ENCODE peak calls at places on chromosomes 13 and 19, in seven cellular contexts. C is NCI-H1930; S is AG08395; R is Caco-2; Q is skeletal muscle cell; B is stimulated activated CD8-positive, alpha-beta memory T cell treated with anti-CD3 and anti-CD28 coated beads, Interleukin-7, amount 100 ng/mL, for 1 hour; N is A172. I is an unnamed sample.

GRCh38 chr19:30695171-30695875 is 323.1 kb downstream of the ZNF536 start:
- DNase-seq in C (no peak), R (no peak), N (no peak), S (no peak), B (no peak), Q (no peak), I (no peak)

GRCh38 chr13:95100525-95101121 is 200.6 kb downstream of the ABCC4 start:
- DNase-seq in C (no peak), Q (peak; percentile 77), S (peak; percentile 20), B (no peak), R (no peak), N (peak; percentile 97), I (peak; percentile 63)

GRCh38 chr13:21048901-21049655 is 12.3 kb downstream of the LATS2 start:
- DNase-seq in B (no peak), R (no peak), C (no peak), S (no peak), Q (no peak), N (no peak), I (no peak)

GRCh38 chr13:100597253-100597652 is 8.7 kb upstream of the GGACT start:
- DNase-seq in C (no peak), B (no peak), S (no peak), N (peak; percentile 42), Q (no peak), R (no peak), I (peak; percentile 40)

GRCh38 chr13:112134150-112135075 is 67.5 kb downstream of the SOX1 start:
- DNase-seq in N (peak; percentile 48), Q (no peak), C (no peak), B (no peak), S (no peak), R (no peak), I (no peak)

GRCh38 chr19:1873524-1874473 is 10.4 kb upstream of the KLF16 start:
- DNase-seq in N (no peak), S (no peak), B (no peak), R (no peak), C (no peak), Q (no peak), I (no peak)

GRCh38 chr19:10206226-10206873 is 11.6 kb upstream of the DNMT1 start:
- DNase-seq in R (no peak), B (no peak), S (peak; percentile 50), N (peak; percentile 64), C (no peak), Q (no peak), I (peak; percentile 92)

GRCh38 chr13:93689333-93689732 is 462.7 kb downstream of the GPC6 start:
- DNase-seq in N (no peak), R (no peak), B (no peak), Q (no peak), C (no peak), S (peak; percentile 3), I (no peak)

GRCh38 chr19:17624314-17624991 is 63.7 kb downstream of the UNC13A start:
- DNase-seq in B (no peak), S (no peak), N (no peak), Q (no peak), R (no peak), C (no peak), I (no peak)

I was measured in RPMI7951.